ENCODE peak calls at places on chromosomes 13 and 19, in eight cellular contexts. Y is heart left ventricle, K is IMR-90, H is tibial nerve, W is breast epithelium, I is uterus, V is testis, N is A549. O is an unnamed sample.

GRCh38 chr13:97615266-97615665 is 181.3 kb downstream of the RAP2A start:
- DNase-seq in Y (no peak), K (no peak), H (no peak), W (no peak), I (no peak), V (no peak), N (no peak), O (no peak)

GRCh38 chr19:46376241-46377153 is 29.6 kb downstream of the PPP5C start:
- DNase-seq in Y (no peak), K (no peak), H (no peak), W (no peak), I (no peak), V (no peak), N (no peak), O (peak; percentile 48)

GRCh38 chr13:42275506-42275905 is 3.6 kb downstream of the AKAP11 start:
- DNase-seq in Y (no peak), K (no peak), H (no peak), W (no peak), I (no peak), V (no peak), N (no peak), O (no peak)

GRCh38 chr19:3253270-3253669 is 28.8 kb downstream of the CELF5 start:
- DNase-seq in Y (no peak), K (no peak), H (no peak), W (no peak), I (no peak), V (no peak), N (no peak), O (no peak)

GRCh38 chr13:95296326-95296939 is 4.8 kb downstream of the ABCC4 start:
- DNase-seq in Y (peak; percentile 32), K (no peak), H (no peak), W (no peak), I (no peak), V (peak; percentile 71), N (peak; percentile 49), O (peak; percentile 62)

GRCh38 chr13:49086711-49087110 is 111.0 kb downstream of the FNDC3A start:
- DNase-seq in Y (no peak), K (peak; percentile 76), H (no peak), W (no peak), I (no peak), V (no peak), N (no peak), O (no peak)

GRCh38 chr19:53903055-53903680 is 5.9 kb upstream of the CACNG7 start:
- DNase-seq in Y (no peak), K (peak; percentile 30), H (no peak), W (no peak), I (no peak), V (peak; percentile 45), N (no peak), O (no peak)

GRCh38 chr13:97975851-97976550 is 22.5 kb downstream of the IPO5 start:
- DNase-seq in Y (peak; percentile 92), K (peak; percentile 79), H (peak; percentile 85), W (no peak), I (peak; percentile 89), V (peak; percentile 51), N (peak; percentile 69), O (peak; percentile 86)

GRCh38 chr19:6801397-6802086 is 29.0 kb downstream of the VAV1 start:
- DNase-seq in Y (peak; percentile 78), K (no peak), H (no peak), W (no peak), I (peak; percentile 29), V (peak; percentile 60), N (peak; percentile 53), O (peak; percentile 62)

GRCh38 chr19:48493718-48494515 is 17.7 kb downstream of the LMTK3 start:
- DNase-seq in Y (no peak), K (no peak), H (no peak), W (no peak), I (no peak), V (no peak), N (no peak), O (no peak)
- H3K4me1 ChIP-seq in Y (no peaks in the 10 kb centered on the region), K (no peaks in the 10 kb centered on the region), H (peaks cover 11% of the 10 kb centered on the region), W (no peaks in the 10 kb centered on the region), I (peaks cover 7% of the 10 kb centered on the region), V (peaks cover 6% of the 10 kb centered on the region), N (peaks cover 42% of the 10 kb centered on the region), O (peaks cover 14% of the 10 kb centered on the region)

DNA sequence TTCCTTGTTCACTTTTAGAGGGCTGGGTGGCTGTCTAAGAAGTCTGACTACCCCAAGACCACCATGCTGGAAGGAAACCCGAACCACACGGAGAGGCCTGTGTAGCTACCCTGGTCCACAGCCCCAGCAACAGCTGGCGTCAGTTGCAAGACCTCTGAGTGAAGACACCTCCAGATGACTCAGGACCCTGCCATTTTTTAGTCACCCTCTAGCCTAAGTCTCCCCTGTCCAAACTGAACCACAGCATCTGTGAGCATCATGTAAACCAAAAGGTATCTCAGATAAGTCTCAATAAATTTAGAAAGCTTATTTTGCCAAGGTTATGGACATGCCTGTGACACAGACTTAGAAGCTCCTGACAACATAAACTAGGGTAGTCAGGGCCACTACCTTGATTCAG is 2.2 kb upstream of the SYDE1 start:
- DNase-seq in Y (no peak), K (no peak), H (no peak), W (no peak), I (no peak), V (no peak), N (no peak), O (no peak)
- TF ChIP-seq POLR2A in Y (no peak), K (no peak), H (no peak), W (no peak), I (no peak), V (no peak), N (no peak), O (no peak)

GRCh38 chr13:109735567-109735966 is 50.8 kb downstream of the IRS2 start:
- DNase-seq in Y (no peak), K (no peak), H (no peak), W (no peak), I (no peak), V (no peak), N (no peak), O (no peak)
- H3K4me1 ChIP-seq in Y (no peaks in the 10 kb centered on the region), K (no peaks in the 10 kb centered on the region), H (no peaks in the 10 kb centered on the region), W (no peaks in the 10 kb centered on the region), I (no peaks in the 10 kb centered on the region), V (no peaks in the 10 kb centered on the region), N (no peaks in the 10 kb centered on the region), O (no peaks in the 10 kb centered on the region)

GRCh38 chr19:33375760-33376159 is 2.3 kb downstream of the CEBPG start:
- DNase-seq in Y (no peak), K (peak; percentile 51), H (no peak), W (no peak), I (peak; percentile 61), V (no peak), N (no peak), O (no peak)

GRCh38 chr19:33375156-33375744 is 1.7 kb downstream of the CEBPG start:
- DNase-seq in Y (no peak), K (no peak), H (no peak), W (no peak), I (no peak), V (no peak), N (no peak), O (no peak)

GRCh38 chr19:33377586-33378475 is 4.3 kb downstream of the CEBPG start:
- DNase-seq in Y (no peak), K (no peak), H (no peak), W (no peak), I (no peak), V (no peak), N (no peak), O (peak; percentile 53)

GRCh38 chr19:33376931-33377557 is 3.5 kb downstream of the CEBPG start:
- DNase-seq in Y (no peak), K (no peak), H (no peak), W (no peak), I (no peak), V (no peak), N (no peak), O (no peak)

DNA sequence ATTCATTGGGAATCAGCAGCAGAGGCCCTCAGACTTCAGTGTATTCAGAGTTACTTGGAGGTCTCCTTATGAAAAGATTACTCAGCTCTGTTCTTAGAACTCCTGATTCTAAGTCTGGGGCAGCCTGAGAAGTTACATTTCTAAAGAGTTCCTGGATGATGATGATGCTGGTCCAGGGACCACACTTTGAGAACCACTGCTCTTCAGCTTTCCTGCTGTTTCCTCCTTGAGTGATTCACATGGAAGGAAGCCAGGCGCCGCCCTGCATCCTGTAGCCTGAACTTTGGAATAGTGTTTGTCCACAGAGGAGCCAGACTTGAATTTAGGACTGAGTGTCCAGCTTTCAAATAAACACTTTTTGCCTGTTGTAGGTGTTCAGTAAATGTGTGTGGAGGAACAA is 2.9 kb downstream of the CEBPG start:
- DNase-seq in Y (peak; percentile 71), K (peak; percentile 87), H (peak; percentile 56), W (no peak), I (peak; percentile 67), V (no peak), N (peak; percentile 81), O (peak; percentile 51)
- TF ChIP-seq POLR2A in Y (no peak), K (peak; percentile 34), H (no peak), W (no peak), I (no peak), V (no peak), N (no peak), O (no peak)

GRCh38 chr19:18502236-18502632 is 19.6 kb downstream of the ELL start:
- DNase-seq in Y (no peak), K (no peak), H (no peak), W (no peak), I (no peak), V (no peak), N (no peak), O (no peak)
- H3K4me1 ChIP-seq in Y (peaks cover 91% of the 10 kb centered on the region), K (peaks cover 22% of the 10 kb centered on the region), H (peaks cover 79% of the 10 kb centered on the region), W (peaks cover 41% of the 10 kb centered on the region), I (peaks cover 28% of the 10 kb centered on the region), V (peaks cover 82% of the 10 kb centered on the region), N (peaks cover 26% of the 10 kb centered on the region), O (peaks cover 84% of the 10 kb centered on the region)

GRCh38 chr19:12669272-12670158 is 2.9 kb downstream of the WDR83 start:
- DNase-seq in Y (peak; percentile 84), K (peak; percentile 85), H (peak; percentile 48), W (peak; percentile 79), I (peak; percentile 78), V (peak; percentile 89), N (peak; percentile 71), O (peak; percentile 76)
- TF ChIP-seq POLR2A in Y (no peak), K (no peak), H (peak; percentile 50), W (peak; percentile 37), I (peak; percentile 27), V (no peak), N (peak; percentile 55), O (peak; percentile 30)